ENCODE peak calls at places on chromosomes 12 and 14, in ten cellular contexts. G is left lung; I is adrenal gland; E is HCT116; V is CD8-positive, alpha-beta memory T cell; Y is NT2/D1; W is testis; B is heart right ventricle; F is lung; C is ascending aorta. S is an unnamed sample. For H3K4me1, the result is how much of the 10 kb centered on the place peaks cover.

GRCh38 chr12:79983492-79983891 is 48.6 kb upstream of the PPP1R12A start:
- DNase-seq in V (no peak), G (no peak), B (no peak), E (no peak), Y (no peak), I (no peak), W (no peak), F (no peak), C (no peak), S (no peak)

GRCh38 chr12:11702959-11703358 is 53.5 kb downstream of the ETV6 start:
- DNase-seq in Y (no peak), G (no peak), I (no peak), V (no peak), F (no peak), C (no peak), W (no peak), B (no peak), E (no peak), S (no peak)

GRCh38 chr14:80491562-80492139 is 280.3 kb upstream of the DIO2 start:
- DNase-seq in B (no peak), C (no peak), E (no peak), V (no peak), Y (no peak), F (no peak), G (no peak), W (no peak), I (no peak), S (no peak)

GRCh38 chr12:692274-692673 is 29.0 kb upstream of the NINJ2 start:
- DNase-seq in Y (no peak), V (no peak), E (no peak), I (no peak), B (no peak), F (no peak), W (no peak), G (no peak), C (no peak), S (no peak)

GRCh38 chr14:54338696-54339317 is 58.0 kb upstream of the CDKN3 start:
- DNase-seq in I (no peak), G (no peak), C (no peak), W (no peak), Y (no peak), F (peak), B (no peak), E (peak), V (no peak), S (no peak)

GRCh38 chr12:113933201-113933786 is 32.8 kb downstream of the RBM19 start:
- DNase-seq in E (no peak), V (no peak), I (no peak), Y (peak), F (no peak), G (no peak), W (peak), C (no peak), B (no peak), S (no peak)

GRCh38 chr12:20716985-20717384 is 21.9 kb downstream of the SLCO1C1 start:
- DNase-seq in B (no peak), G (no peak), W (no peak), E (no peak), V (no peak), I (no peak), Y (no peak), C (no peak), F (no peak), S (no peak)

GRCh38 chr12:2374092-2374740 is 321.4 kb downstream of the CACNA1C start:
- DNase-seq in B (no peak), Y (no peak), F (no peak), W (no peak), E (no peak), C (no peak), I (no peak), V (no peak), G (no peak), S (no peak)

GRCh38 chr12:44377443-44378160 is 498.5 kb downstream of the NELL2 start:
- DNase-seq in E (no peak), V (no peak), C (no peak), F (no peak), I (no peak), Y (no peak), B (no peak), G (no peak), W (no peak), S (no peak)

GRCh38 chr12:79250186-79250585 is 385.6 kb downstream of the SYT1 start:
- DNase-seq in G (no peak), I (no peak), C (no peak), F (no peak), V (no peak), W (no peak), E (no peak), B (no peak), Y (no peak), S (no peak)

GRCh38 chr12:39352470-39352869 is 90.5 kb downstream of the KIF21A start:
- DNase-seq in F (no peak), W (no peak), C (no peak), V (no peak), Y (no peak), G (no peak), B (no peak), E (no peak), I (no peak), S (no peak)

GRCh38 chr12:132568301-132568700 is 42.1 kb downstream of the LRCOL1 start:
- DNase-seq in E (no peak), G (no peak), V (no peak), Y (no peak), W (no peak), F (no peak), I (no peak), B (no peak), C (no peak), S (no peak)

GRCh38 chr12:107344035-107344808 is 250.9 kb upstream of the CRY1 start:
- DNase-seq in V (no peak), Y (no peak), F (no peak), B (no peak), C (no peak), G (no peak), W (no peak), E (peak), I (no peak), S (no peak)

GRCh38 chr14:95402184-95402583 is 82.5 kb upstream of the CLMN start:
- DNase-seq in E (no peak), G (no peak), B (no peak), C (no peak), W (no peak), Y (no peak), I (no peak), V (no peak), F (no peak), S (no peak)

GRCh38 chr12:30978639-30979038 is 52.1 kb downstream of the TSPAN11 start:
- DNase-seq in Y (no peak), G (no peak), C (no peak), W (no peak), V (no peak), B (peak), E (no peak), F (no peak), I (no peak), S (no peak)

GRCh38 chr14:64704743-64705405 is 650 bp downstream of the PLEKHG3 start:
- DNase-seq in E (no peak), V (no peak), B (no peak), C (no peak), I (no peak), Y (no peak), W (peak), G (peak), F (no peak), S (no peak)

GRCh38 chr12:92139634-92140555 is 5.8 kb downstream of the BTG1 start:
- DNase-seq in I (no peak), F (no peak), W (no peak), C (no peak), B (no peak), Y (no peak), V (no peak), G (no peak), E (no peak), S (no peak)

GRCh38 chr14:101719708-101720107 is 41.8 kb upstream of the PPP2R5C start:
- DNase-seq in V (no peak), W (no peak), G (no peak), Y (no peak), F (no peak), B (no peak), E (no peak), C (no peak), I (no peak), S (no peak)

GRCh38 chr14:66610154-66610563 is 102.2 kb downstream of the GPHN start:
- DNase-seq in C (no peak), G (no peak), E (peak), I (no peak), F (no peak), W (no peak), B (no peak), V (no peak), Y (no peak), S (peak)

GRCh38 chr14:63632932-63633514 is 8.6 kb downstream of the WDR89 start:
- DNase-seq in E (peak), C (no peak), F (no peak), I (no peak), V (no peak), G (no peak), Y (no peak), W (no peak), B (no peak), S (no peak)

GRCh38 chr12:100908501-100908900 is 113.9 kb downstream of the ANO4 start:
- DNase-seq in I (no peak), Y (no peak), G (no peak), E (no peak), W (no peak), F (no peak), V (no peak), C (no peak), B (no peak), S (no peak)

GRCh38 chr12:105409881-105410471 is 79.5 kb downstream of the C12orf75 start:
- DNase-seq in G (no peak), I (peak), B (peak), F (peak), Y (no peak), E (no peak), W (no peak), V (no peak), C (no peak), S (no peak)

GRCh38 chr14:72810201-72810600 is 83.7 kb downstream of the DPF3 start:
- DNase-seq in I (no peak), V (peak), C (no peak), F (no peak), B (no peak), Y (no peak), G (no peak), E (no peak), W (no peak), S (no peak)

DNA sequence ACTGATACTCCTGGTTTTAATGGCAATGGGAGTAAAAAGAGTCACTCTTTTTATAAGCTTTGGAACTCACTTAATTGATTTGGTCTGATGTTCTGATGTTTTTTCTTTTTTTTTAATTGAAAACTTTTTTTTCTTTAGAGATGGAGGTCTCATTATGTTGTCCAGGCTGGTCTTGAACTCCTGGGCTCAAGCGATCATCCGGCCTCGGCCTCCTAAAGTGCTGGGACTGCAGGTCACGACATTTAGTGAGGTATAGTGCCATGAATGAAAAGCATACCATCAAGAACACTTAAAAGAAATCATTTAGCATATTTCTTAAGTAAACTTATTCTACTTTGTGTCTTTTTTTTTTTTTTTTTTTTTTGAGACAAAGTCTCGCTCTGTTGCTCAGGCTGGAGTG is 12.7 kb upstream of the EID3 start:
- DNase-seq in B (no peak), Y (no peak), E (no peak), V (no peak), I (no peak), W (no peak), G (no peak), F (no peak), C (no peak), S (no peak)
- H3K4me1 ChIP-seq in B (half or more), Y (under half), E (under half), V (under half), I (half or more), W (under half), G (under half), F (under half), C (under half), S (under half)

GRCh38 chr14:90839889-90840266 is 23.6 kb upstream of the TTC7B start:
- DNase-seq in W (peak), B (no peak), Y (no peak), F (no peak), C (no peak), E (no peak), V (no peak), I (no peak), G (no peak), S (no peak)

GRCh38 chr14:90842726-90843125 is 26.5 kb upstream of the TTC7B start:
- DNase-seq in F (peak), Y (no peak), E (no peak), G (no peak), V (no peak), B (no peak), W (peak), I (no peak), C (no peak), S (no peak)

GRCh38 chr14:90837355-90837754 is 21.1 kb upstream of the TTC7B start:
- DNase-seq in I (no peak), Y (no peak), C (no peak), W (no peak), G (no peak), V (no peak), E (no peak), B (no peak), F (no peak), S (no peak)

GRCh38 chr14:90836692-90837063 is 20.4 kb upstream of the TTC7B start:
- DNase-seq in I (peak), E (no peak), V (no peak), Y (no peak), G (no peak), W (no peak), B (no peak), F (no peak), C (no peak), S (no peak)

GRCh38 chr14:90839024-90839888 is 23.0 kb upstream of the TTC7B start:
- DNase-seq in W (peak), F (no peak), G (no peak), Y (no peak), C (no peak), I (no peak), V (no peak), B (peak), E (no peak), S (no peak)
- H3K4me3 ChIP-seq in W (no peak), F (no peak), G (no peak), Y (no peak), C (peak), I (no peak), V (no peak), B (peak), E (no peak), S (no peak)

GRCh38 chr14:103706551-103707328 is 8.5 kb downstream of the XRCC3 start:
- DNase-seq in B (no peak), C (no peak), Y (no peak), I (no peak), W (no peak), F (no peak), V (no peak), E (no peak), G (peak), S (no peak)
- H3K4me1 ChIP-seq in B (half or more), C (under half), Y (under half), I (under half), W (under half), F (under half), V (under half), E (under half), G (under half), S (under half)

DNA sequence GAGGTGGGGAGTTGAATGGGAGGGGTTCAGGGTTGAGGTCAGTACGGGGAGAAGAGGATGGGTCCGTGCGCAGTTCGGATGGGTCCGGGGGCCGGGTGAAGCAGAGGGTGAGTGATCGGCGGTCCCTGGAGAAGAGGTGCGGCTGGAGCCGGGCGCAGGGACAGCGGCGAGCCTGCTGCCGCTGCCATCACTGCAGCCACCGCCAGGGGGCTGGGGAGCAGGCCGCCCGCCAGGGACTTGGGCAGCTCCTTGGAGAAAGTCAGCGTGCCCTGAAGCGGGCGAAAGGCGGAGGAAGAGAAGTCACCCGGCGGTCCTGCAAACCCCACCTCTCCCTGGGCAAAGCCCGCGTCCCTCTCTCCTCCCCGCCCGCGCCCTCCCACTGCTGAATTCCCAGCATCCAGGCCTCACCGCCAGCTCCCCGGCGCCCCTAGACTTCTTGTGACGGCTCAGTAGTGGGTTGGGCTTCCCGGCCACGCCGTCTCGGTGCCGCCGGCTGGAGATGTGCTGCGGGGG is 6.0 kb upstream of the GPR84 start:
- DNase-seq in G (peak), C (no peak), B (peak), I (peak), Y (peak), E (no peak), F (peak), V (no peak), W (peak), S (no peak)
- H3K4me3 ChIP-seq in G (peak), C (peak), B (peak), I (no peak), Y (no peak), E (no peak), F (no peak), V (no peak), W (peak), S (peak)

DNA sequence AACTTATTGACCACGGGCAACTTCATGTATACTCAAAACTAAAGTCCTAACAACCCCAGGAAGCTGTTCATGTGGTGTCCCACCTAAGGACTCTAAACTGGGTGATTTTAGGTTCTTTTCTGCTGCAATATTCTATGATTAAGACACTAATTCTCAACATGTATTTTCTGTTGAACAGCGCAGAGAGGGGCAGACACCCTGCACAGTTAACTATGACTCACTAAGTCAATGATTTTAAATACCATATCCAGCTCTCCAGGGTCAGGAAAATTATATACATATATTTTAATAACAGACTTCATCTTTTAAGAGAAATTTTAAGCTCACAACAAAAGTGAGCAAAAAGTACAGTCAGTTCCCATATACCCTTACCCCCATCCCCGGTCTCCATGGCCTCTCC is 85.0 kb downstream of the FOXN3 start:
- DNase-seq in B (no peak), G (no peak), F (no peak), Y (no peak), C (no peak), W (no peak), E (no peak), I (no peak), V (no peak), S (no peak)
- H3K4me1 ChIP-seq in B (under half), G (under half), F (under half), Y (under half), C (under half), W (under half), E (under half), I (under half), V (under half), S (under half)

GRCh38 chr12:88108021-88108420 is 33.9 kb downstream of the CEP290 start:
- DNase-seq in G (no peak), B (no peak), W (no peak), E (no peak), C (no peak), V (no peak), Y (no peak), F (no peak), I (no peak), S (no peak)

GRCh38 chr12:88113871-88114270 is 28.0 kb downstream of the CEP290 start:
- DNase-seq in F (no peak), C (no peak), E (no peak), B (no peak), Y (no peak), W (no peak), I (no peak), G (no peak), V (no peak), S (no peak)

DNA sequence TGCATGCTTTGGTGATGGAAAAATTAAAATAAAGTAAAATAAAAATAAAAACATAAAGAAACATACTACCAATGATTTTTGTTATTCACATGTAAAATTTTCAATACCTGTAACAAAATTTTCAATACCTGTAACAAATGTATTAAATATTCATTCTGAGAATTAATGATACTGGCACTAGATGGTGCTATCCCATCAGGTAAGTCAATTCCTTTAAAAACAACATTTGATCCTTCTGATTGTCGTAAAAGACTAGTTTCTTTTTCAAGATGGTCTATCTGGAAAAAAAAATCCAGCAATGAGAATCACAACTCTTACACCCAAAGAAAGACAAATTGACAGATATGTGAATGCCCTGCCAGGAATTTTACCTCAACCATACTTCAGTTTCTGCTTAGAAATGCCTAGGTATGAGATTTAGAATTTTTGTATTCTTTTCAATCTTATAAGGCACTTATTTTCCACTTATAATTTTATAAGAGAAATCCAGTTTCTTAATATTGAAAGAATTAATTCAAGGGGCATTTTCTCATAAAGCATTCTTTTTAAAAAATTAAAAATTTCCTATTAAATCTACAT is 30.7 kb downstream of the CEP290 start:
- DNase-seq in F (no peak), E (peak), W (no peak), C (no peak), V (no peak), Y (peak), G (no peak), I (no peak), B (no peak), S (peak)
- H3K4me3 ChIP-seq in F (no peak), E (no peak), W (no peak), C (peak), V (no peak), Y (no peak), G (no peak), I (no peak), B (no peak), S (no peak)

GRCh38 chr14:22462923-22463322 is 126.1 kb downstream of the DAD1 start:
- DNase-seq in C (no peak), G (no peak), Y (no peak), V (no peak), I (no peak), W (no peak), B (no peak), F (no peak), E (no peak), S (no peak)

GRCh38 chr14:22465201-22465835 is 123.7 kb downstream of the DAD1 start:
- DNase-seq in Y (no peak), I (no peak), G (no peak), F (no peak), W (no peak), E (no peak), V (no peak), C (no peak), B (no peak), S (no peak)

GRCh38 chr14:22463763-22464173 is 125.3 kb downstream of the DAD1 start:
- DNase-seq in G (no peak), B (no peak), Y (no peak), I (no peak), E (no peak), C (no peak), V (no peak), W (no peak), F (no peak), S (no peak)

GRCh38 chr14:22466520-22466919 is 122.5 kb downstream of the DAD1 start:
- DNase-seq in G (peak), C (no peak), V (no peak), W (no peak), B (no peak), I (no peak), F (no peak), E (no peak), Y (no peak), S (no peak)

DNA sequence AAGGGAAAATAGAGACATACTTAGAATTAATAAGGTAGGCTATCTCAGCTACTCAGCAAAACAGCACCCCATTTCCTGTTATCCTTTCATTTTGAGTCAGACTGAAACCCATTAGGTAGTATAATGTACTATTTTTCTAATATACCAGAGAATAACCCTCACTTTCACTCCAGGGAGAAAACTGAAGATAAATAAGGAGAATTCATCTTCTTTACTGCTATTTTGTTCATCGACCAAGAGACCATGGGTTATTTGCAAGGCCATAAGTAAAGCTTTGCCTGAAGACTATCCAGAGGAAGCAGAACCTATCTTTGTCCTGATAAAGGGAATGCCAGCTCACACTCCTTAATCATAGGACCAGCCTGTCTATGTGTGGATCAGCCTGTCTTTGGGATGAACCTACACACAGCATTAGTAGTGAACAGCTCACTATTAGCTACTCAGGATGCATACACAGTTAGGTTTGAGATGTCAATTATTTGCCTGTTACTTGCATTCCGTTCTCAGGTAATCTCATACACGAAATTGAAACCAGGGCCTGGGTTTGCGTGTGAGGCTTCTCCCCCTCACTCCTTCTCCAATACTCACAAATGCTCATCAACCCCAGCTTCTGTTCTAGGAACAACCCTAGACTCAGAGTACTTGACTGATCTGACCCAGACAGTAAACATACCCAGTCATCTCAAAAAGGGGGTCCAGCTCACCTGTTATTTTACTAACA is 124.4 kb downstream of the DAD1 start:
- DNase-seq in C (no peak), F (no peak), W (no peak), G (no peak), E (no peak), B (no peak), Y (no peak), V (no peak), I (no peak), S (no peak)
- H3K4me1 ChIP-seq in C (under half), F (under half), W (under half), G (under half), E (under half), B (under half), Y (under half), V (under half), I (under half), S (under half)